ENCODE peak calls at places on chromosomes 5 and 9, in ten cellular contexts. H, O, M, R, Z, I, A, W, G and V are unnamed samples.

GRCh38 chr5:134132372-134133212 is 18.1 kb downstream of the TCF7 start:
- DNase-seq in Z (no peak), G (peak; percentile 96), R (no peak), M (peak; percentile 84), I (no peak), W (no peak), H (peak; percentile 78), A (no peak), O (no peak), V (no peak)

GRCh38 chr5:2750026-2750757 is 1.3 kb downstream of the IRX2 start:
- DNase-seq in W (no peak), O (no peak), G (no peak), M (no peak), H (no peak), R (no peak), A (no peak), Z (no peak), I (no peak), V (no peak)

GRCh38 chr5:2876183-2876582 is 124.7 kb upstream of the IRX2 start:
- DNase-seq in M (no peak), A (no peak), Z (no peak), H (no peak), R (no peak), W (no peak), O (no peak), G (no peak), I (no peak), V (no peak)

GRCh38 chr5:160449458-160449857 is 27.8 kb downstream of the PTTG1 start:
- DNase-seq in R (no peak), W (no peak), G (no peak), A (no peak), H (no peak), I (no peak), M (no peak), O (no peak), Z (no peak), V (no peak)

GRCh38 chr9:4117835-4118610 is 181.8 kb downstream of the GLIS3 start:
- DNase-seq in I (no peak), M (peak; percentile 4), Z (peak; percentile 53), R (no peak), O (no peak), G (peak; percentile 17), W (no peak), H (peak; percentile 16), A (no peak), V (no peak)

GRCh38 chr9:304106-304505 is 89.4 kb downstream of the DOCK8 start:
- DNase-seq in M (no peak), O (no peak), G (no peak), I (no peak), Z (no peak), H (no peak), W (no peak), A (no peak), R (no peak), V (no peak)

GRCh38 chr9:87642330-87643110 is 83.4 kb upstream of the CTSL start:
- DNase-seq in W (no peak), R (no peak), H (no peak), G (no peak), Z (no peak), O (no peak), M (no peak), I (no peak), A (no peak), V (no peak)

GRCh38 chr5:3356016-3356415 is 239.6 kb upstream of the IRX1 start:
- DNase-seq in O (no peak), G (no peak), W (no peak), M (no peak), R (no peak), A (peak; percentile 19), H (no peak), Z (no peak), I (no peak), V (no peak)

GRCh38 chr9:19698960-19699359 is 89.9 kb downstream of the SLC24A2 start:
- DNase-seq in M (no peak), O (no peak), H (no peak), Z (no peak), G (no peak), W (no peak), R (no peak), A (no peak), I (no peak), V (no peak)

GRCh38 chr5:168570490-168571328 is 8.5 kb downstream of the PANK3 start:
- DNase-seq in A (no peak), M (no peak), O (no peak), Z (no peak), R (no peak), G (no peak), I (no peak), W (no peak), H (no peak), V (no peak)

GRCh38 chr9:81045658-81046057 is 643.7 kb downstream of the TLE1 start:
- DNase-seq in O (no peak), R (no peak), W (no peak), M (no peak), A (no peak), H (no peak), Z (no peak), G (no peak), I (no peak), V (no peak)

DNA sequence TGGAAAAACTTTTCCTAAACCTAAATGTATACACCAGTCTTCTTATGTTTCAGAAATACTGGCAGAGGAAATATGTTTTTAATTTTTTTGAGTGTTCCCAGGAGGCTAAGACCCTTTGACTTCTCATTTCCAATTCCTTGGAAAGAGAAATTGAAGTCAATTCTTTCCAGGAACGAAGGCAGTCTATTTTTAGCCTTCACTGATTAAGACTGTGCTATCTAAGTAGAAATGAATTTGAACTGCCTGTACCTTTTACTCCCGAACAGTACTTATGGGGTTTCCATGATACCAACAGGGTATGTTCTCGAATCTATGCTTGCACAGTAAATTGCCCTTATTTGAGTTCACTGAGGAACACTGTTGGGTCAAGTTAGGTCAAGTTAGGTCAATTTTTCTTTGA is 340.3 kb upstream of the CD180 start:
- DNase-seq in Z (no peak), W (no peak), R (peak; percentile 15), I (no peak), M (no peak), O (no peak), A (no peak), G (no peak), H (no peak), V (no peak)
- H3K4me3 ChIP-seq in Z (no peak overlapping the region), W (no peak overlapping the region), R (peak overlapping the region; percentile 68), I (peak overlapping the region; percentile 28), M (no peak overlapping the region), O (peak overlapping the region; percentile 45), A (no peak overlapping the region), G (no peak overlapping the region), H (peak overlapping the region; percentile 40), V (no peak overlapping the region)

GRCh38 chr9:110213413-110214044 is 5.6 kb upstream of the C9orf152 start:
- DNase-seq in O (no peak), M (no peak), W (no peak), A (no peak), I (no peak), Z (no peak), G (no peak), H (no peak), R (no peak), V (no peak)
- H3K4me3 ChIP-seq in O (no peak overlapping the region), M (no peak overlapping the region), W (no peak overlapping the region), A (no peak overlapping the region), I (no peak overlapping the region), Z (no peak overlapping the region), G (no peak overlapping the region), H (no peak overlapping the region), R (no peak overlapping the region), V (no peak overlapping the region)

GRCh38 chr5:170226138-170226435 is 6.7 kb upstream of the C5orf58 start:
- DNase-seq in Z (no peak), G (no peak), O (no peak), I (no peak), M (no peak), W (no peak), A (no peak), R (no peak), H (no peak), V (no peak)

GRCh38 chr5:170228756-170229459 is 3.9 kb upstream of the C5orf58 start:
- DNase-seq in R (no peak), A (no peak), H (no peak), I (no peak), Z (no peak), G (no peak), W (no peak), M (no peak), O (no peak), V (no peak)

GRCh38 chr5:170223906-170224305 is 8.9 kb upstream of the C5orf58 start:
- DNase-seq in Z (no peak), O (no peak), H (no peak), A (no peak), W (no peak), G (peak; percentile 22), M (no peak), I (no peak), R (no peak), V (no peak)

GRCh38 chr5:170225326-170226137 is 7.3 kb upstream of the C5orf58 start:
- DNase-seq in A (peak; percentile 82), W (peak; percentile 50), M (peak; percentile 44), I (peak; percentile 98), Z (peak; percentile 75), R (peak; percentile 88), O (peak; percentile 57), H (peak; percentile 76), G (peak; percentile 74), V (peak; percentile 16)

DNA sequence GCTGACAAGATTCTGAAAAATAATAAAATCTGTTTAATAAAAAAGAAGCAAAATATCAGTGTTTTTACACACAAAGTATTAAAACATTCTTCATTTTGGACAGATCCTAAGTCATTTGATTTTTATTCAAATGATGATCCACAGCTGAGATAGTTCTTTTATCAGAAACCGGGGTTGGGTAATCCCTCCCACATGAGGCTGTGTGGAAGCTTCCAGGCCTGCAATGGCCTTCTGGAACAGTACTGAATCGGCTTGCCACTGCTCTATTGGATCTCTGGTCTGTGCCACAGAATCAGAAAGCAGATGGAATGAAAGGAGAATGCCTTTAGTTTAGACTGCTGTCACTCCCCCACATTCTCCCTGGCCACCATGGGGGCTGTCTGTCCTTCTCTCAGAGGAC is 6.1 kb upstream of the C5orf58 start:
- DNase-seq in M (no peak), R (no peak), G (no peak), I (no peak), H (no peak), A (no peak), W (no peak), Z (no peak), O (no peak), V (no peak)
- H3K4me3 ChIP-seq in M (no peak overlapping the region), R (no peak overlapping the region), G (no peak overlapping the region), I (no peak overlapping the region), H (no peak overlapping the region), A (no peak overlapping the region), W (no peak overlapping the region), Z (no peak overlapping the region), O (no peak overlapping the region), V (no peak overlapping the region)

DNA sequence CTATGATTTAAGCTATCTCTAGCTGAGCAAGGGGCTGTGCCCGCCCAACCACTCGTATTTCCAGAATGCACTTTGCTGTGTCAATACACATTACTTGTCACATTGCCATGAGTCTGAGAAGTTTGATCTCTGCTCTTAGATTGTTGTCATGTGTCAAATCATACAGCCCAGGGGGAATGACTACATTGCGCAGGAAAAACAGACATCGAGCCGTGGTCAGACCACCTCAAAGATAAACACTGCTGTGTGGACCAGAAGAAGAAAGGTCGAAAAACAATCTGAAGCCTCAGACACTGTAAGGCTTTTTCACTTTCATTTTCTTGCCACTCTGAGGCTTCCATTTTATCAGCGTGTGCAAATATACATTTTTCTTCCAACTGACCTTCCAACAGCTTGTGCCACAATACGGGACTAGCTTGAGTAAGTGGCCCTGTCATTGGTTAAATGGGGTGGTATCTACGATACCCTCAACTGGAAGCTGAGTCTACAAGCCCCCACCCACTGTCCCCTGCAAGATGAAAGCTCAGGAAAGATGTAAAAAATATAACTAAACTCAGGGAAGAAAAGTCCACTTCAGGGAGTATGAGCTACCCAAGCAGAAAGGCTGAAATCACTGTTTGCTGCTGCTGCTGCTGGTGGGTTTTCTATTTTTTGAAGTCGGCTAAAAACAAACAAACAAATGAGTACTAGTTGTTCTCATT is 603.0 kb downstream of the BNC2 start:
- DNase-seq in I (no peak), R (peak; percentile 70), G (peak; percentile 34), W (peak; percentile 19), A (peak; percentile 52), O (no peak), H (no peak), Z (peak; percentile 30), M (no peak), V (peak; percentile 46)
- H3K4me3 ChIP-seq in I (peak overlapping the region; percentile 41), R (peak overlapping the region; percentile 82), G (no peak overlapping the region), W (peak overlapping the region; percentile 46), A (peak overlapping the region; percentile 4), O (peak overlapping the region; percentile 36), H (no peak overlapping the region), Z (no peak overlapping the region), M (no peak overlapping the region), V (peak overlapping the region; percentile 7)